ENCODE peak calls at places on chromosomes 11 and 22, in ten cellular contexts. M is fibroblast of villous mesenchyme; H is GM06990; J is HFFc6; X is GM10248; P is mammary epithelial cell; S is AG10803; R is CD4-positive, alpha-beta T cell; O is GM12865; I is astrocyte of the cerebellum. B is an unnamed sample.

GRCh38 chr11:122668562-122669090 is 13.1 kb downstream of the UBASH3B start:
- DNase-seq in O (peak), X (no peak), P (peak), H (peak), S (peak), M (peak), R (no peak), I (peak), J (peak), B (no peak)

GRCh38 chr11:16792426-16792825 is 54.0 kb downstream of the C11orf58 start:
- DNase-seq in P (no peak), X (no peak), R (no peak), S (peak), O (no peak), H (no peak), I (peak), J (no peak), M (peak), B (no peak)

GRCh38 chr11:128551641-128552335 is 35.6 kb downstream of the ETS1 start:
- DNase-seq in S (no peak), H (peak), J (no peak), O (peak), R (no peak), X (peak), P (no peak), M (no peak), I (no peak), B (peak)

GRCh38 chr22:44719586-44720368 is 17.8 kb downstream of the PRR5 start:
- DNase-seq in X (no peak), M (no peak), P (no peak), O (no peak), J (no peak), I (no peak), H (no peak), S (no peak), R (no peak), B (no peak)

GRCh38 chr11:123173040-123173855 is 21.8 kb downstream of the CLMP start:
- DNase-seq in P (peak), J (peak), O (no peak), S (peak), H (no peak), R (no peak), X (no peak), M (peak), I (peak), B (no peak)

GRCh38 chr11:2688381-2689231 is 11.2 kb downstream of the KCNQ1OT1 start:
- DNase-seq in O (no peak), I (no peak), S (no peak), X (no peak), R (no peak), M (no peak), J (no peak), P (no peak), H (no peak), B (no peak)

GRCh38 chr11:27300974-27301373 is 62.0 kb downstream of the CCDC34 start:
- DNase-seq in X (no peak), S (no peak), O (no peak), H (no peak), J (no peak), I (no peak), R (no peak), M (no peak), P (peak), B (no peak)

GRCh38 chr11:70205049-70205725 is 2.1 kb downstream of the FADD start:
- DNase-seq in O (no peak), P (no peak), X (no peak), J (no peak), H (no peak), I (no peak), R (no peak), M (peak), S (peak), B (no peak)

GRCh38 chr11:78038697-78039313 is 15.7 kb upstream of the KCTD14 start:
- DNase-seq in H (no peak), X (no peak), S (no peak), R (no peak), O (no peak), I (no peak), J (no peak), M (no peak), P (no peak), B (no peak)

GRCh38 chr11:45995342-45995734 is 72.9 kb downstream of the LARGE2 start:
- DNase-seq in O (no peak), I (no peak), R (no peak), H (no peak), X (no peak), J (no peak), M (no peak), P (no peak), S (no peak), B (no peak)

GRCh38 chr11:120344302-120345004 is 8.2 kb downstream of the ARHGEF12 start:
- DNase-seq in M (peak), I (no peak), O (peak), R (peak), S (peak), P (peak), X (peak), H (peak), J (peak), B (peak)

GRCh38 chr11:109946322-109946846 is 146.8 kb upstream of the ZC3H12C start:
- DNase-seq in X (peak), S (peak), M (peak), J (peak), I (peak), O (peak), H (peak), P (peak), R (peak), B (peak)

GRCh38 chr22:18997306-18997924 is 61.3 kb upstream of the PRODH start:
- DNase-seq in O (no peak), X (no peak), H (no peak), M (no peak), S (no peak), J (no peak), P (no peak), I (no peak), R (no peak), B (no peak)

GRCh38 chr11:77230878-77231605 is 70.4 kb downstream of the GDPD4 start:
- DNase-seq in O (no peak), P (no peak), X (no peak), I (no peak), M (no peak), R (no peak), S (no peak), H (no peak), J (no peak), B (no peak)

GRCh38 chr11:72338741-72339140 is 94.8 kb upstream of the PHOX2A start:
- DNase-seq in O (no peak), X (no peak), M (peak), R (no peak), I (no peak), H (no peak), S (peak), J (peak), P (peak), B (no peak)

GRCh38 chr22:32076726-32077550 is 33.9 kb downstream of the SLC5A1 start:
- DNase-seq in X (no peak), S (no peak), P (no peak), R (no peak), M (no peak), J (no peak), H (no peak), I (no peak), O (no peak), B (no peak)

GRCh38 chr11:113014731-113015455 is 53.7 kb downstream of the NCAM1 start:
- DNase-seq in H (no peak), M (peak), S (peak), P (no peak), I (no peak), X (no peak), J (no peak), R (no peak), O (peak), B (no peak)

GRCh38 chr11:102749101-102749725 is 24.5 kb upstream of the MMP8 start:
- DNase-seq in P (peak), I (no peak), X (no peak), H (no peak), J (no peak), O (no peak), R (no peak), M (no peak), S (no peak), B (no peak)
- TF ChIP-seq CTCF in P (no peak), I (no peak), X (no peak), H (no peak), J (no peak), O (no peak), R (no peak), M (no peak), S (no peak), B (no peak)

DNA sequence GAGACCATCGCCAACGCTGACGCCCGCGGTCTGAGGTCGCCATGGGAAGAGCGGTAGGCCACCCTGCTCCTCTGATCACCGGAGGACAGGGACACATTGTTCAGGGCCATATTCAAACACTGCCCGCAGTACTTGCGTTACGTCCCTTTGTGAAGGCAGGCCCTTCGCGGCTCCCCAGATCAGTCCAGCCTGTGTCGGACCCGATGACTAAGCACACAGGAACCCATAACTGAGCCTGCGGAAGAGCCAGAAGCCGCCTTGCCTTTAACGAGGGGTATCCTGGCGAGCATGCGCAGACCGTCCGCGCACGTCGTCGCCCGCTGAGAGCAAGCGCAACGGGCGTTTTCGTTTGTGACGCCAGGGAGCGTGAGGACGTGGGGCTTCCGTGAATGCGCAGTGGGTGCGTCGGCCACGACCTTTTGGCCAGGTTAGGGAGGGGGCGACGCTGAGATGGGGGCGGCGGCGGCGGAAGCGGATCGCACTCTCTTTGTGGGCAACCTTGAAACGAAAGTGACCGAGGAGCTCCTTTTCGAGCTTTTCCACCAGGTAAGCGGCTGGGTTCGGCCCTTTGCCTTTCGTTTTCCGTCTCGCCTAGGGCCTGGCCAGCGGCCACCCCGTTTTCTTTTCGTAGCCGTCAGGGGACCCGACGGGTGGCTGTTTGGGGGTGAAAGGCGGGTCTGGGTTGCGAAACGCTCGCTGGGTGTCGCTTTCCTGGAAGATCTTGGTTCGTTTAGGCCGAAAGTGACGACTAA is at the start of the genes C11orf71 and RBM7:
- DNase-seq in P (peak), H (peak), M (peak), O (peak), S (peak), R (peak), I (peak), X (peak), J (peak), B (peak)
- TF ChIP-seq CTCF in P (no peak), H (peak), M (no peak), O (peak), S (peak), R (peak), I (no peak), X (peak), J (peak), B (no peak)

DNA sequence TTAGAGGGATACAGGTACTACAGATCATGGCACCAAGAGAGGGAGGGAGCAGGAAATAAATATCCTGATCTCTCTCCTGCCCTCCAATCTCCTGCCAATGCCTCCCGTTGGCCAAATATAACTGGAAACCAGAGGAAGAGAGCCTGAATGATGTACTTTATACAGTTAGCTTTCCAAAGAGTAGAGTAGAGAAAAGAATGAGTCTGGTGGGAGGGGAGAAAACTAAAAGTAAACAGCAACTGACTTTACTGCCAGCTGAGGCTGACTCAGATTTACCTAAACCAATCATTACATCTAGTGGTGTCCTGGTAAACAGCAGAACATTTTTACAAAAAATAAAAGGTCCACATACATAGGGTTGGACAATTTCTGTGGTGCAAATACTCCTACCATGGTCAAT is 5.1 kb downstream of the MPZL3 start:
- DNase-seq in R (no peak), J (no peak), H (no peak), S (no peak), P (no peak), I (no peak), M (no peak), X (no peak), O (no peak), B (no peak)
- TF ChIP-seq CTCF in R (no peak), J (no peak), H (no peak), S (no peak), P (no peak), I (no peak), M (no peak), X (no peak), O (no peak), B (no peak)

DNA sequence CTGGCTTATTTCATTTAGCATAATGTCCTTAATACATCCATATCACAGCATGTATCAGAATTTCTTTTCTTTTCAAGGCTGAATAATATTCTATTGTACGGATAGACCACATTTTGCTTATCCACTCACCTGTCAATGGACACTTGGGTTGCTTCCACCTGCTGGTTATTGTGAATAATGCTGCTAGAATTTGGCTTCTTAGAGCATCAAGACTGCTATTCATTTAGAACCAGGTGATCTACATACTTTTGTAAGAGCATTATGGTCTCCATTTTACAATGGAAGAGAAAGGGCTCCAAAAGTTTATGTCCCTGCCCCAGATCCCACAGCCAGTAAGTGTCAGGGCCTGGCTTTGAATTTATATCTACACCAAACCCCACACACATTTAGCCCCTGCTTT is 100.7 kb upstream of the CD82 start:
- DNase-seq in S (no peak), H (no peak), M (peak), P (peak), O (peak), I (no peak), X (no peak), R (no peak), J (no peak), B (no peak)
- TF ChIP-seq CTCF in S (no peak), H (no peak), M (no peak), P (peak), O (no peak), I (no peak), X (no peak), R (no peak), J (peak), B (no peak)

GRCh38 chr11:12388171-12388570 is 10.8 kb downstream of the PARVA start:
- DNase-seq in X (no peak), P (no peak), M (no peak), J (no peak), R (no peak), O (no peak), H (no peak), S (no peak), I (no peak), B (no peak)

GRCh38 chr11:12390687-12391110 is 13.3 kb downstream of the PARVA start:
- DNase-seq in P (no peak), M (no peak), R (no peak), S (no peak), H (no peak), J (no peak), O (no peak), X (no peak), I (no peak), B (no peak)

GRCh38 chr11:12390258-12390657 is 12.9 kb downstream of the PARVA start:
- DNase-seq in R (no peak), I (no peak), P (no peak), H (no peak), J (no peak), M (no peak), X (no peak), O (no peak), S (no peak), B (no peak)

GRCh38 chr11:12388939-12389670 is 11.7 kb downstream of the PARVA start:
- DNase-seq in O (no peak), H (no peak), S (no peak), M (no peak), I (no peak), J (no peak), P (no peak), X (no peak), R (no peak), B (no peak)

GRCh38 chr11:12389676-12390075 is 12.3 kb downstream of the PARVA start:
- DNase-seq in J (no peak), O (no peak), R (no peak), I (no peak), X (no peak), M (no peak), S (no peak), P (peak), H (no peak), B (no peak)
- TF ChIP-seq CTCF in J (no peak), O (no peak), R (no peak), I (no peak), X (no peak), M (no peak), S (no peak), P (no peak), H (no peak), B (no peak)

GRCh38 chr11:126112547-126112946 is 49.9 kb upstream of the CDON start:
- DNase-seq in M (peak), X (no peak), S (peak), H (no peak), O (no peak), P (no peak), R (no peak), I (no peak), J (no peak), B (no peak)

GRCh38 chr11:126114486-126115252 is 52.0 kb upstream of the CDON start:
- DNase-seq in S (no peak), R (no peak), H (no peak), P (no peak), X (no peak), J (no peak), M (peak), O (no peak), I (no peak), B (no peak)

GRCh38 chr11:126113012-126113411 is 50.3 kb upstream of the CDON start:
- DNase-seq in R (no peak), M (no peak), H (no peak), S (no peak), O (no peak), I (no peak), P (no peak), X (no peak), J (no peak), B (no peak)

GRCh38 chr11:126113963-126114362 is 51.3 kb upstream of the CDON start:
- DNase-seq in S (no peak), R (no peak), I (no peak), M (no peak), H (no peak), X (no peak), J (no peak), O (no peak), P (no peak), B (no peak)

GRCh38 chr11:126113515-126113957 is 50.9 kb upstream of the CDON start:
- DNase-seq in O (no peak), H (no peak), M (peak), S (peak), R (no peak), J (peak), I (peak), P (peak), X (no peak), B (no peak)
- TF ChIP-seq CTCF in O (no peak), H (no peak), M (no peak), S (peak), R (no peak), J (peak), I (peak), P (no peak), X (no peak), B (no peak)

B was measured in GM13976.